ENCODE peak calls at places on chromosomes 12 and 14, in five cellular contexts. T is cardiac muscle cell, U is A673, N is lower lobe of right lung, V is body of pancreas. X is an unnamed sample.
A peak's percentile ranks its signal among the peaks of the same experiment; 100 is the strongest.

GRCh38 chr14:92973265-92973797 is 50.4 kb downstream of the CHGA start:
- DNase-seq in T (peak; percentile 82), U (peak; percentile 11), N (peak; percentile 76), V (peak; percentile 64), X (peak; percentile 95)

GRCh38 chr12:25241171-25242020 is 9.3 kb downstream of the KRAS start:
- DNase-seq in T (peak; percentile 70), U (peak; percentile 60), N (no peak), V (no peak), X (peak; percentile 67)

GRCh38 chr14:102213984-102214658 is 74.4 kb downstream of the WDR20 start:
- DNase-seq in T (no peak), U (no peak), N (no peak), V (no peak), X (peak; percentile 31)

GRCh38 chr14:31461545-31461944 is 4.2 kb upstream of the DTD2 start:
- DNase-seq in T (no peak), U (no peak), N (no peak), V (no peak), X (no peak)

GRCh38 chr12:6039894-6040601 is 84.4 kb downstream of the VWF start:
- DNase-seq in T (peak; percentile 82), U (peak; percentile 77), N (no peak), V (peak; percentile 62), X (peak; percentile 75)

GRCh38 chr14:54646576-54647130 is 79.7 kb downstream of the SAMD4A start:
- DNase-seq in T (no peak), U (no peak), N (no peak), V (no peak), X (no peak)

GRCh38 chr12:102948941-102949352 is 8.5 kb upstream of the ASCL1 start:
- DNase-seq in T (peak; percentile 60), U (peak; percentile 60), N (no peak), V (peak; percentile 45), X (peak; percentile 40)

GRCh38 chr12:46808317-46808716 is 17.5 kb downstream of the SLC38A4 start:
- DNase-seq in T (no peak), U (no peak), N (no peak), V (no peak), X (no peak)

GRCh38 chr12:39605996-39606395 is 13.6 kb downstream of the ABCD2 start:
- DNase-seq in T (peak; percentile 55), U (no peak), N (no peak), V (no peak), X (peak; percentile 38)

GRCh38 chr14:24032727-24033418 is 18.9 kb upstream of the CARMIL3 start:
- DNase-seq in T (peak; percentile 95), U (no peak), N (no peak), V (peak; percentile 47), X (peak; percentile 95)

GRCh38 chr12:14417717-14418116 is 52.2 kb downstream of the ATF7IP start:
- DNase-seq in T (peak; percentile 93), U (peak; percentile 90), N (peak; percentile 60), V (peak; percentile 73), X (peak; percentile 93)

GRCh38 chr14:21991130-21991529 is 317.5 kb upstream of the OR4E1 start:
- DNase-seq in T (no peak), U (no peak), N (no peak), V (no peak), X (no peak)

GRCh38 chr12:109875572-109876131 is 4.7 kb downstream of the GLTP start:
- DNase-seq in T (no peak), U (no peak), N (peak; percentile 62), V (no peak), X (no peak)

GRCh38 chr14:82029038-82029437 is 495.4 kb upstream of the SEL1L start:
- DNase-seq in T (no peak), U (no peak), N (no peak), V (no peak), X (no peak)

GRCh38 chr12:233615-233968 is 19.6 kb upstream of the SLC6A12 start:
- DNase-seq in T (no peak), U (no peak), N (no peak), V (no peak), X (no peak)

GRCh38 chr12:68034567-68034966 is 45.3 kb downstream of the IFNG-AS1 start:
- DNase-seq in T (no peak), U (no peak), N (no peak), V (no peak), X (no peak)

GRCh38 chr14:105497671-105498429 is 6.8 kb downstream of the TEDC1 start:
- DNase-seq in T (no peak), U (no peak), N (peak; percentile 41), V (no peak), X (no peak)

GRCh38 chr14:45271858-45272537 is 19.0 kb upstream of the MIS18BP1 start:
- DNase-seq in T (no peak), U (no peak), N (no peak), V (no peak), X (no peak)

GRCh38 chr14:95480109-95480886 is 36.2 kb downstream of the SYNE3 start:
- DNase-seq in T (peak; percentile 28), U (no peak), N (no peak), V (peak; percentile 34), X (peak; percentile 93)

GRCh38 chr12:9925746-9926393 is 6.3 kb downstream of the CLEC2A start:
- DNase-seq in T (peak; percentile 62), U (peak; percentile 59), N (no peak), V (no peak), X (peak; percentile 62)

GRCh38 chr12:28543021-28543890 is 353.0 kb downstream of the CCDC91 start:
- DNase-seq in T (peak; percentile 15), U (no peak), N (no peak), V (no peak), X (no peak)

GRCh38 chr14:100438678-100439592 is 115.8 kb downstream of the SLC25A47 start:
- DNase-seq in T (peak; percentile 50), U (no peak), N (peak; percentile 64), V (peak; percentile 78), X (peak; percentile 88)

DNA sequence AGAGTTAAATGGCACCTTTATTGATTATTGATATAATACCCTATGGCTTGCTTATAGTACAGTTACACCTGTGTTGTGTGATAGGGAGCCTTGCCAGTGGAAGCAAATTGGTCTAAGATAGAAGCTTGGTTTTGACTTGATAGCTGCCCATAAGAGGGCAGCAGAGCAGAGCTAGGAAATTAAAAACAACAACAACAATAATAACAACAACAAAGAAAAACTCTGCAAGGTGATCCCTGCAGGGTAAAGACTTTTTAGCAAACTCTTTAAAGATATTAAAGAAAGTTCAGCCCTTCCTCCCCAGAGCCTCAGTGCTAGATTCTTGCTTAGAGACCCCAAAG is 18.0 kb upstream of the RNASE10 start:
- DNase-seq in T (no peak), U (no peak), N (no peak), V (no peak), X (no peak)
- TF ChIP-seq CTCF in T (no peak), U (no peak), N (no peak), V (no peak), X (peak; percentile 5)

DNA sequence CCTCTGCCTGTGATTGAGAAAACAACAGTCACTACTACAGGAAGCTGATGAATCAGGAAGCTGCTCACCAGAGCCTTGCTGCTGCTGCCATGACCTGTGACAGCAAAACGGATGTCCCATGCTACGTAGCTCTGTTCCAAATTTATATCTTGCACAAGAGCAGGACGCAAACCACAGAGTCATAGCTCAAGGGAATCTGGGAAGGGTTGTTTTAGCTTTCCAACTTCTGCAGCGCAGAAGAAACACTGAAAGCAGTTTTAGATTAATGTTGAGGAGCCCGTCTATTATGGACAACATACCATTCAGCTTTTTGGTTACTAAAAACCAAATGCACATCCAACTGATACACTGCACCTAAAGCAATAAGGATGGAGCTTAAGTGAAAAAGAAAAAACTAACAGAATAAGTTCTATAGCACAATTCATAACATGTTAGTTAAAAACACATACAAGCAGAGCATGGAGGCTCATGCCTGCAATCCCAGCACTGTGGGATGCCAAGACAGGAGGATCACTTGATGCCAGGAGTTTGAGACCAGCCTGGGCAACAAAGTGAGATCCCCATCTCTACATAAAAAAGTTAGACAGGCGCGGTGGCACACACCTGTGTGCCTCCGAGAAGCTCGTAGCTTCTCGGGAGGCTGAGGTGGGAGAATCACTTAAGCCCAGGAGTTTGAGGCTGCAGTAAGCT is 1.7 kb upstream of the ANKRD33 start:
- DNase-seq in T (peak; percentile 95), U (peak; percentile 56), N (peak; percentile 73), V (peak; percentile 61), X (peak; percentile 99)
- H3K4me3 ChIP-seq in T (no peak overlapping the region), U (no peak overlapping the region), N (no peak overlapping the region), V (no peak overlapping the region), X (no peak overlapping the region)

DNA sequence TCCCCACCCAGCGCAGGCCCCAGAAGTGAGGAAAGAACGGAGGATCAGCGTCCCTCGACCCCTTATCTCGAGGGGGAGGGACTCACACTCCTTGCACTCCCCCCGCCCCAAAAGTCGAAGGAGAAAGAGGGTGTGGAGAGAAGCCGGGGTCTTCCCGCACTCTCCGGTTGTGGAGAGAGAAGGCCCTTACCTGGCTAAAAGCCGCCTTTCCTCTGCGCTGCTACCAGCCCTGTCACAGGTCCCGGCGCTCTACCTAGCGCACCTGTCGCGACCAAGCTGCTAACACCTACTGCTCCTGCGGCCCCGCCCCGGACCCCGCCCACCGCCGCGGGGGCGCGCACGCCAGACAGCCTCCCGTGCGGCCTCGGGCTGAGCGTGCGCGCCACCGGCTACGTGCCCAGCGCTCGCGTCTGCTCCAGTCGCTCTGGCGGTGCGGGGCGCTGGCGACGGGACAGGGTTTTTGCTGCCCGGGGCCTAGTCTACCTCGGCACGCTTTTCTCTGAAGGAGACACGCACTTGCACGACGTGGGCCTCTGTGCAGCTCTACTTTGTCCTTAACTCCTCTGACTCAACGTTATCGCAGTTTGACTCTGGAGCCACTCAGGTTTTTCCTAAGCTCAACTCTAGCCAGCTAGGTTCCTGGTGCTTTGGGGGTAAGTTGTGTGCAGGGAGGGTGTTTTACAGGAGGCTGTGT is at the start of gene LIMA1:
- DNase-seq in T (peak; percentile 89), U (peak; percentile 92), N (peak; percentile 95), V (peak; percentile 96), X (peak; percentile 73)
- TF ChIP-seq CTCF in T (no peak), U (no peak), N (peak; percentile 46), V (peak; percentile 87), X (no peak)

GRCh38 chr14:94129111-94129757 is at the start of gene IFI27L2:
- DNase-seq in T (peak; percentile 90), U (peak; percentile 88), N (peak; percentile 77), V (peak; percentile 57), X (peak; percentile 82)

GRCh38 chr14:94126800-94127199 is 2.6 kb downstream of the IFI27L2 start:
- DNase-seq in T (no peak), U (no peak), N (no peak), V (no peak), X (no peak)

GRCh38 chr14:94127330-94127729 is 2.1 kb downstream of the IFI27L2 start:
- DNase-seq in T (no peak), U (no peak), N (no peak), V (no peak), X (no peak)

GRCh38 chr14:94129758-94130414 is 482 bp upstream of the IFI27L2 start:
- DNase-seq in T (peak; percentile 62), U (peak; percentile 66), N (no peak), V (no peak), X (peak; percentile 75)

DNA sequence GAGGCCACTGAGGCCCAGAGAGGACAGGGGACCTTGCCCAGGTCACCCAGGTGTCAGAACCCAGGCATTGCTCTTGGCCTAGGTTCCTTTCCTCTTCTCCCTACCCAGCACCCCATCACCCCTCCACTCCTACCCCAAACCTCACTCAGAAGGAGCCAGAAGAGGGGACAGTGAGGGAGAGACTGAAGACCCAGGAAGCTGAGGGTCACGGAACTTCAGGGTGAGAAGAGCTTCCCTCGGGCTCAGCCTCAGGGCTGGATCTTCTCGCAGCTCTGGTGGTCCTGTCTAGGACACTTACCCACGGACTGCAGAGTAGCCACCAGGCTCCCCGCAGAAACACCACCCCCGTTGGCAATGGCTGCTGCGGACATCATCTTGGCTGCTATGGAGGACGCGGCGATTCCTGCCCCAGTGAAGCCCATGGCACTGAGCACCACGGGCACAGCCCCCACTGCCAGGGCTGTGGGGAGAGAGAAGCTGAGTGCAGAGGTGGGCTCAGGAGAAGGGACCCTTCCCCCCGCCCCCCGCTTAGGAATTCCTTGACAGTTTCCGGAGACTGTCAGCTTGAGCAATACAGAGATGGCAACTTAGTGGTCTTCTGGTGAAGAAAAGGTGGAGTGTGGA is 1.1 kb downstream of the IFI27L2 start:
- DNase-seq in T (no peak), U (no peak), N (no peak), V (no peak), X (no peak)
- H3K4me3 ChIP-seq in T (no peak overlapping the region), U (peak overlapping the region; percentile 39), N (peak overlapping the region; percentile 64), V (no peak overlapping the region), X (peak overlapping the region; percentile 63)

GRCh38 chr14:55721353-55721752 is 141.3 kb downstream of the KTN1 start:
- DNase-seq in T (peak; percentile 96), U (peak; percentile 32), N (no peak), V (peak; percentile 39), X (peak; percentile 94)
- TF ChIP-seq CTCF in T (peak; percentile 22), U (no peak), N (no peak), V (no peak), X (peak; percentile 6)